ENCODE peak calls at places on chromosomes 11 and 22, in four cellular contexts. W is GM06990, R is adrenal gland, B is hepatocyte. Z is an unnamed sample.

GRCh38 chr22:29871684-29872083 is 11.3 kb upstream of the MTMR3 start:
- DNase-seq in R (peak), W (no peak), B (peak), Z (no peak)

GRCh38 chr11:108970221-108970991 is 305.5 kb downstream of the DDX10 start:
- DNase-seq in W (no peak), B (no peak), R (no peak), Z (no peak)

GRCh38 chr11:63931045-63931444 is 7.8 kb upstream of the NAA40 start:
- DNase-seq in W (no peak), R (no peak), B (no peak), Z (no peak)

GRCh38 chr11:126132319-126132718 is 69.7 kb upstream of the CDON start:
- DNase-seq in B (peak), W (no peak), R (no peak), Z (no peak)

GRCh38 chr11:15189646-15190365 is 75.1 kb downstream of the INSC start:
- DNase-seq in R (no peak), W (no peak), B (no peak), Z (no peak)

GRCh38 chr11:16252373-16252772 is 104.0 kb downstream of the SOX6 start:
- DNase-seq in B (peak), R (no peak), W (no peak), Z (no peak)

GRCh38 chr11:117912497-117912896 is 16.7 kb downstream of the TMPRSS13 start:
- DNase-seq in R (no peak), W (no peak), B (no peak), Z (no peak)

GRCh38 chr11:11461473-11461872 is 108.4 kb upstream of the CSNK2A3 start:
- DNase-seq in W (no peak), B (no peak), R (no peak), Z (no peak)

GRCh38 chr11:80846979-80847378 is 1406.1 kb upstream of the TENM4 start:
- DNase-seq in B (no peak), R (no peak), W (peak), Z (peak)

GRCh38 chr11:32068134-32068533 is 22.7 kb upstream of the RCN1 start:
- DNase-seq in W (no peak), R (no peak), B (peak), Z (no peak)

GRCh38 chr11:126284829-126285228 is 1.9 kb downstream of the TIRAP start:
- DNase-seq in W (peak), R (peak), B (peak), Z (peak)

GRCh38 chr11:71563401-71563800 is 2.0 kb upstream of the KRTAP5-10 start:
- DNase-seq in W (no peak), B (peak), R (peak), Z (peak)

GRCh38 chr11:130202818-130203671 is 43.5 kb downstream of the ST14 start:
- DNase-seq in W (no peak), R (no peak), B (no peak), Z (no peak)

GRCh38 chr22:47022475-47022874 is 260.0 kb downstream of the TBC1D22A start:
- DNase-seq in B (no peak), R (no peak), W (no peak), Z (no peak)

GRCh38 chr11:93694109-93694508 is 32.6 kb downstream of the CEP295 start:
- DNase-seq in B (no peak), W (no peak), R (no peak), Z (no peak)

GRCh38 chr11:64844330-64845124 is at the start of gene CDC42BPG:
- DNase-seq in B (peak), R (peak), W (peak), Z (peak)

GRCh38 chr11:129117595-129118350 is 74.4 kb downstream of the ARHGAP32 start:
- DNase-seq in W (no peak), B (peak), R (peak), Z (peak)

GRCh38 chr11:66851698-66852465 is 5.0 kb upstream of the LRFN4 start:
- DNase-seq in W (peak), R (no peak), B (no peak), Z (no peak)

GRCh38 chr11:102911758-102912481 is 37.1 kb upstream of the MMP12 start:
- DNase-seq in B (no peak), R (no peak), W (no peak), Z (no peak)

GRCh38 chr22:31177420-31178162 is 17.6 kb downstream of the RNF185 start:
- DNase-seq in R (no peak), B (peak), W (no peak), Z (no peak)
- TF ChIP-seq CTCF in R (no peak), B (no peak), W (no peak), Z (no peak)

DNA sequence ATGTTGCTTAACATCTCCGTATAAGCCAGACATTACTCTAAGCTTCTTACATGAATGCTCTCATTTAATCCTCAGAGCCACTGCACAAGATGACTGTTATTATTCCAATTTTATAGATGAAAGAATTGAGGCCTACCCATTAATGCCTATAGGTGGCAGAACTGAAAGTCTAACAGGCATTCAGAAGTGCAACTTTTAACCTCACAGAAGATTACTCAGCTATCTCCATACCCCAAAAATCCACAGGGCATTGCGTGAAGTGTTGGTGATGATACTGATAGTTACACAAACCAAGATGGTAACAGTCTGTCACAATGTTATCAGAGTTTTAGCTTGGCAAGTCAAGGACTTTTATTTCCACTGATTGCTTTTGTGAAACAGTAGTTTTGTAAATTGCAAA is 130.5 kb downstream of the ARHGAP42 start:
- DNase-seq in W (no peak), B (no peak), R (no peak), Z (no peak)
- TF ChIP-seq CTCF in W (no peak), B (no peak), R (no peak), Z (no peak)

GRCh38 chr11:1566381-1567051 is 5.6 kb downstream of the DUSP8 start:
- DNase-seq in W (no peak), R (peak), B (peak), Z (no peak)
- TF ChIP-seq CTCF in W (peak), R (no peak), B (no peak), Z (no peak)

DNA sequence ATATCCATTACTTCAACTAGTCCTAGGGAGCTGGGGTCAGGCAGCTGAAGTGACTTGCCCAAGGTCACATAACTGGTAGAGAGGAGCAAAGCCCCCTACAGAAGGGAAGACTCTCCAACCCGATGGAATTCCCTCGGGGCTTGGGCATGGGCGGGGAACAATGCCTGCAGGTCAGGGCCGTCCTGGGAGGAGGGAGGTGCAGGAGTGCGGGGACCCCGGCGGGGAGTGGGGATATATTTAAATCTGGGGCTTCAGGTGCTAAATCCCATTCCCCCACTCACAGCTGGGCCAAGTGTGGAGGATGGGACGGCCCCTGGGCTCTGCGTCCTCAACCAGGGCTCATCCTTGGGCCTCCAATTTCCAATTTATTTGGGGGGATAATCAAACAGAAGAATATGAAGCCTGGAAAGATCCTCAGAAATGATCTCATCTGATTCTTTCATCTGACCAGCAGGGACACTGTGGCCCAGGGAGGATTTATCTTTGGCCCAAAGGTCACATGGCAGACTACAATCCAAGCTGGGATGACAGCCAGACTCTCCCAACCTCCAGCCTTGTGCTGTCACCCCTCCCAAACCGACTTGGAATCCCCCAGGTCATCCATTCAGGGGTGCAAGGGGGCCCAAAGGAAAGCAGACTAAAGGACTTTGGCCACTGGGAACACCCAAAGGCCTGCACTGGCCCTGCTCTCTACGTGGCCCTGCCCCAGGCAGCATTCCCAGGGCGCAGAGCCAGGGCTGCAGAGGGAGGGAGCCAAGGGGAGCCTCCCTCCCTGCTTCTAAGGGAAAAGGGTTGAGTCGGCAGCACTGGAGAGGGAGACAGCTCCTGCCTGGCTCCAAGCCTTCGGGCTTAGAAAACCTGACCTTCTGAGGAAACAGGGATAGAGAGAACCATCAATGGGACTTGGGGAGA is 8.7 kb upstream of the C1QTNF6 start:
- DNase-seq in W (no peak), B (peak), R (peak), Z (no peak)
- TF ChIP-seq CTCF in W (no peak), B (peak), R (peak), Z (no peak)

GRCh38 chr11:131413217-131413616 is 42.8 kb downstream of the NTM start:
- DNase-seq in R (no peak), B (no peak), W (no peak), Z (no peak)

GRCh38 chr11:131404010-131404409 is 33.6 kb downstream of the NTM start:
- DNase-seq in W (no peak), R (no peak), B (no peak), Z (no peak)

GRCh38 chr11:131409307-131409706 is 38.9 kb downstream of the NTM start:
- DNase-seq in B (no peak), R (no peak), W (no peak), Z (no peak)

GRCh38 chr11:131412061-131412460 is 41.6 kb downstream of the NTM start:
- DNase-seq in W (no peak), B (no peak), R (no peak), Z (no peak)

GRCh38 chr11:131408011-131408640 is 37.7 kb downstream of the NTM start:
- DNase-seq in B (peak), R (peak), W (no peak), Z (peak)
- TF ChIP-seq CTCF in B (peak), R (peak), W (peak), Z (peak)

GRCh38 chr11:69588270-69588669 is 52.7 kb upstream of the CCND1 start:
- DNase-seq in W (no peak), R (no peak), B (no peak), Z (no peak)
- TF ChIP-seq CTCF in W (no peak), R (no peak), B (no peak), Z (no peak)

GRCh38 chr11:96045622-96046456 is 121.9 kb upstream of the MTMR2 start:
- DNase-seq in B (peak), W (no peak), R (peak), Z (no peak)
- TF ChIP-seq CTCF in B (peak), W (no peak), R (no peak), Z (no peak)

GRCh38 chr11:74686792-74687191 is 44.4 kb downstream of the CHRDL2 start:
- DNase-seq in B (no peak), W (no peak), R (no peak), Z (no peak)
- TF ChIP-seq CTCF in B (no peak), W (no peak), R (no peak), Z (no peak)